ENCODE peak calls at places on chromosomes 2 and 18, in ten cellular contexts. V, T, O, U, Y, K, S, N, H and A are unnamed samples.

GRCh38 chr2:1976112-1976511 is 231.8 kb upstream of the PXDN start:
- DNase-seq in V (no peak), T (no peak), O (no peak), U (no peak), Y (no peak), K (no peak), S (no peak), N (no peak), H (no peak), A (no peak)

GRCh38 chr2:27216416-27217137 is 592 bp upstream of the CAD start:
- DNase-seq in V (no peak), T (no peak), O (no peak), U (peak; percentile 51), Y (no peak), K (no peak), S (no peak), N (peak; percentile 21), H (no peak), A (no peak)

GRCh38 chr2:186588940-186589732 is 720 bp upstream of the ITGAV start:
- DNase-seq in V (no peak), T (no peak), O (no peak), U (no peak), Y (no peak), K (no peak), S (no peak), N (no peak), H (no peak), A (no peak)

GRCh38 chr18:40404284-40404683 is 1550.8 kb upstream of the PIK3C3 start:
- DNase-seq in V (no peak), T (no peak), O (no peak), U (no peak), Y (peak; percentile 30), K (no peak), S (no peak), N (no peak), H (no peak), A (no peak)

GRCh38 chr2:61762292-61762691 is 91.6 kb downstream of the FAM161A start:
- DNase-seq in V (no peak), T (no peak), O (no peak), U (no peak), Y (no peak), K (no peak), S (peak; percentile 35), N (no peak), H (no peak), A (no peak)

GRCh38 chr2:236211281-236211680 is 43.1 kb upstream of the GBX2 start:
- DNase-seq in V (no peak), T (no peak), O (no peak), U (no peak), Y (no peak), K (no peak), S (no peak), N (no peak), H (no peak), A (no peak)

GRCh38 chr2:237878321-237879057 is 19.1 kb downstream of the RAMP1 start:
- DNase-seq in V (no peak), T (no peak), O (no peak), U (peak; percentile 45), Y (no peak), K (no peak), S (no peak), N (no peak), H (no peak), A (no peak)

GRCh38 chr2:39881494-39881893 is 102.4 kb upstream of the THUMPD2 start:
- DNase-seq in V (no peak), T (no peak), O (no peak), U (no peak), Y (peak; percentile 24), K (no peak), S (no peak), N (no peak), H (no peak), A (no peak)

GRCh38 chr2:75577280-75577679 is 16.5 kb upstream of the EVA1A start:
- DNase-seq in V (no peak), T (no peak), O (no peak), U (no peak), Y (no peak), K (no peak), S (no peak), N (no peak), H (no peak), A (no peak)

GRCh38 chr2:199186226-199186864 is 271.4 kb downstream of the SATB2 start:
- DNase-seq in V (no peak), T (no peak), O (no peak), U (no peak), Y (no peak), K (no peak), S (no peak), N (no peak), H (no peak), A (no peak)

GRCh38 chr2:139850254-139850890 is 1070.2 kb upstream of the NXPH2 start:
- DNase-seq in V (no peak), T (no peak), O (no peak), U (no peak), Y (no peak), K (no peak), S (no peak), N (no peak), H (no peak), A (no peak)

GRCh38 chr2:189702071-189702470 is 27.6 kb downstream of the ANKAR start:
- DNase-seq in V (peak; percentile 11), T (no peak), O (no peak), U (no peak), Y (no peak), K (no peak), S (no peak), N (no peak), H (no peak), A (no peak)
- TF ChIP-seq CTCF in V (peak; percentile 32), T (no peak), O (no peak), U (peak; percentile 68), Y (no peak), K (peak; percentile 32), S (no peak), N (no peak), H (no peak), A (no peak)

GRCh38 chr18:34121157-34121807 is 103.4 kb downstream of the NOL4 start:
- DNase-seq in V (peak; percentile 37), T (no peak), O (no peak), U (no peak), Y (peak; percentile 76), K (no peak), S (no peak), N (no peak), H (no peak), A (no peak)
- TF ChIP-seq CTCF in V (no peak), T (no peak), O (no peak), U (no peak), Y (no peak), K (no peak), S (no peak), N (no peak), H (no peak), A (no peak)

GRCh38 chr2:48127612-48128191 is 221.4 kb upstream of the FBXO11 start:
- DNase-seq in V (no peak), T (no peak), O (no peak), U (no peak), Y (peak; percentile 6), K (no peak), S (no peak), N (no peak), H (no peak), A (no peak)
- TF ChIP-seq CTCF in V (no peak), T (no peak), O (no peak), U (no peak), Y (no peak), K (no peak), S (no peak), N (no peak), H (no peak), A (no peak)

GRCh38 chr2:136920652-136921333 is 155.4 kb downstream of the THSD7B start:
- DNase-seq in V (no peak), T (no peak), O (no peak), U (peak; percentile 79), Y (no peak), K (peak; percentile 66), S (no peak), N (no peak), H (no peak), A (no peak)
- TF ChIP-seq CTCF in V (no peak), T (no peak), O (no peak), U (peak; percentile 43), Y (no peak), K (no peak), S (no peak), N (no peak), H (no peak), A (no peak)

GRCh38 chr2:188601927-188602326 is 310.3 kb downstream of the GULP1 start:
- DNase-seq in V (no peak), T (no peak), O (no peak), U (no peak), Y (peak; percentile 99), K (no peak), S (no peak), N (no peak), H (no peak), A (peak; percentile 41)

GRCh38 chr2:188600536-188601210 is 309.0 kb downstream of the GULP1 start:
- DNase-seq in V (peak; percentile 41), T (no peak), O (no peak), U (no peak), Y (peak; percentile 93), K (no peak), S (no peak), N (no peak), H (no peak), A (no peak)

GRCh38 chr2:188598551-188598950 is 306.9 kb downstream of the GULP1 start:
- DNase-seq in V (no peak), T (no peak), O (no peak), U (no peak), Y (peak; percentile 81), K (no peak), S (no peak), N (no peak), H (no peak), A (no peak)

GRCh38 chr2:188599140-188599539 is 307.5 kb downstream of the GULP1 start:
- DNase-seq in V (no peak), T (no peak), O (no peak), U (no peak), Y (peak; percentile 94), K (no peak), S (no peak), N (no peak), H (no peak), A (no peak)

GRCh38 chr2:188601391-188601790 is 309.7 kb downstream of the GULP1 start:
- DNase-seq in V (no peak), T (no peak), O (no peak), U (no peak), Y (peak; percentile 74), K (no peak), S (no peak), N (no peak), H (no peak), A (no peak)
- TF ChIP-seq CTCF in V (no peak), T (no peak), O (no peak), U (peak; percentile 38), Y (no peak), K (no peak), S (no peak), N (no peak), H (no peak), A (no peak)

GRCh38 chr2:150125708-150126107 is 361.8 kb downstream of the RND3 start:
- DNase-seq in V (peak; percentile 85), T (no peak), O (no peak), U (peak; percentile 51), Y (peak; percentile 90), K (no peak), S (no peak), N (no peak), H (no peak), A (no peak)
- TF ChIP-seq CTCF in V (peak; percentile 53), T (no peak), O (no peak), U (no peak), Y (peak; percentile 24), K (no peak), S (no peak), N (no peak), H (no peak), A (peak; percentile 22)